ENCODE peak calls at places on chromosomes 7 and 10, in six cellular contexts. X, V, T, L, K and A are unnamed samples.

GRCh38 chr10:6553937-6554336 is 26.1 kb downstream of the PRKCQ start:
- DNase-seq in X (no peak), V (no peak), T (no peak), L (no peak), K (no peak), A (no peak)

GRCh38 chr7:129958643-129959479 is 6.1 kb upstream of the UBE2H start:
- DNase-seq in X (peak; percentile 96), V (no peak), T (no peak), L (no peak), K (peak; percentile 46), A (peak; percentile 53)

GRCh38 chr7:139709460-139709859 is 68.3 kb downstream of the HIPK2 start:
- DNase-seq in X (no peak), V (no peak), T (no peak), L (no peak), K (no peak), A (no peak)

GRCh38 chr7:50262916-50263690 is 41.4 kb upstream of the IKZF1 start:
- DNase-seq in X (peak; percentile 30), V (no peak), T (no peak), L (peak; percentile 37), K (peak; percentile 81), A (no peak)

GRCh38 chr10:31188792-31189406 is 130.1 kb upstream of the ZEB1 start:
- DNase-seq in X (no peak), V (no peak), T (no peak), L (no peak), K (no peak), A (no peak)

GRCh38 chr7:100744605-100745004 is 11.2 kb downstream of the ZAN start:
- DNase-seq in X (no peak), V (no peak), T (no peak), L (no peak), K (no peak), A (no peak)

GRCh38 chr7:107253599-107253998 is 84.8 kb downstream of the HBP1 start:
- DNase-seq in X (no peak), V (no peak), T (no peak), L (peak; percentile 28), K (no peak), A (no peak)

GRCh38 chr7:107505362-107505761 is 35.5 kb downstream of the GPR22 start:
- DNase-seq in X (no peak), V (no peak), T (no peak), L (no peak), K (no peak), A (no peak)

GRCh38 chr7:38699481-38699880 is 68.3 kb upstream of the AMPH start:
- DNase-seq in X (peak; percentile 67), V (no peak), T (no peak), L (no peak), K (no peak), A (no peak)

GRCh38 chr7:127809285-127809702 is 157.3 kb downstream of the SND1 start:
- DNase-seq in X (peak; percentile 71), V (no peak), T (no peak), L (peak; percentile 22), K (peak; percentile 9), A (no peak)

GRCh38 chr10:123614888-123615287 is 51.3 kb upstream of the GPR26 start:
- DNase-seq in X (peak; percentile 68), V (peak; percentile 55), T (peak; percentile 9), L (peak; percentile 12), K (peak; percentile 39), A (peak; percentile 49)

GRCh38 chr7:112162161-112163020 is 43.8 kb downstream of the DOCK4 start:
- DNase-seq in X (peak; percentile 28), V (no peak), T (no peak), L (peak; percentile 94), K (no peak), A (no peak)

GRCh38 chr10:45006631-45007030 is 5.9 kb downstream of the ZNF22 start:
- DNase-seq in X (no peak), V (no peak), T (no peak), L (no peak), K (no peak), A (no peak)

GRCh38 chr7:13874783-13875182 is 114.7 kb downstream of the ETV1 start:
- DNase-seq in X (peak; percentile 61), V (no peak), T (no peak), L (no peak), K (peak; percentile 51), A (no peak)

GRCh38 chr7:6294839-6295238 is 22.4 kb upstream of the CYTH3 start:
- DNase-seq in X (no peak), V (no peak), T (no peak), L (no peak), K (peak; percentile 43), A (no peak)

GRCh38 chr10:61452655-61453641 is at the start of gene TMEM26:
- DNase-seq in X (no peak), V (peak; percentile 79), T (no peak), L (no peak), K (no peak), A (peak; percentile 62)

GRCh38 chr10:43352951-43353350 is 18.5 kb upstream of the FXYD4 start:
- DNase-seq in X (no peak), V (no peak), T (no peak), L (no peak), K (no peak), A (no peak)

GRCh38 chr7:46071076-46071475 is 150.0 kb upstream of the IGFBP3 start:
- DNase-seq in X (peak; percentile 45), V (no peak), T (no peak), L (no peak), K (peak; percentile 7), A (no peak)

GRCh38 chr7:7959979-7960670 is 8.5 kb upstream of the GLCCI1 start:
- DNase-seq in X (no peak), V (no peak), T (no peak), L (no peak), K (no peak), A (no peak)

GRCh38 chr10:62742447-62743105 is 61.9 kb upstream of the ADO start:
- DNase-seq in X (no peak), V (no peak), T (no peak), L (peak; percentile 31), K (peak; percentile 92), A (no peak)

GRCh38 chr7:35545831-35546230 is 149.1 kb downstream of the HERPUD2 start:
- DNase-seq in X (no peak), V (no peak), T (no peak), L (no peak), K (peak; percentile 12), A (no peak)

GRCh38 chr10:10942441-10942840 is 75.2 kb upstream of the CELF2 start:
- DNase-seq in X (no peak), V (no peak), T (no peak), L (no peak), K (no peak), A (no peak)

GRCh38 chr7:100476108-100476780 is 2.8 kb downstream of the TSC22D4 start:
- DNase-seq in X (no peak), V (no peak), T (no peak), L (no peak), K (peak; percentile 29), A (no peak)